ENCODE peak calls at places on chromosomes 11 and 22, in four cellular contexts. J is body of pancreas, Y is cardiac muscle cell, U is mucosa of descending colon. I is an unnamed sample. For H3K9me3 and H3K4me1, the result is how much of the 10 kb centered on the place peaks cover.

GRCh38 chr22:21702700-21703683 is 32.6 kb downstream of the YPEL1 start:
- DNase-seq in J (no peak), Y (no peak), U (no peak), I (no peak)

GRCh38 chr22:35631597-35631996 is 14.5 kb upstream of the MB start:
- DNase-seq in U (no peak), J (peak), Y (peak), I (no peak)

GRCh38 chr11:107549253-107549953 is 16.1 kb downstream of the ALKBH8 start:
- DNase-seq in J (peak), U (no peak), Y (peak), I (no peak)

GRCh38 chr11:110134120-110134519 is 40.9 kb downstream of the ZC3H12C start:
- DNase-seq in U (no peak), J (no peak), Y (peak), I (no peak)

GRCh38 chr11:84685149-84685548 is 942.0 kb downstream of the DLG2 start:
- DNase-seq in U (no peak), Y (no peak), J (no peak), I (no peak)

GRCh38 chr11:77441409-77441808 is 32.5 kb downstream of the PAK1 start:
- DNase-seq in Y (no peak), U (no peak), J (no peak), I (no peak)

GRCh38 chr22:24894998-24895397 is 51.5 kb downstream of the LHFPL7 start:
- DNase-seq in U (peak), J (peak), Y (peak), I (peak)

GRCh38 chr22:17576475-17576874 is 13.2 kb downstream of the SLC25A18 start:
- DNase-seq in J (no peak), Y (peak), U (peak), I (no peak)

GRCh38 chr11:112996924-112997323 is 35.7 kb downstream of the NCAM1 start:
- DNase-seq in Y (no peak), U (no peak), J (no peak), I (no peak)

GRCh38 chr11:14687943-14688627 is 44.5 kb downstream of the PDE3B start:
- DNase-seq in J (no peak), Y (no peak), U (no peak), I (no peak)

GRCh38 chr22:46029574-46030200 is 52.7 kb upstream of the WNT7B start:
- DNase-seq in Y (no peak), J (peak), U (no peak), I (no peak)

GRCh38 chr11:14423633-14424032 is 64.7 kb upstream of the RRAS2 start:
- DNase-seq in J (no peak), Y (peak), U (no peak), I (no peak)

GRCh38 chr11:112211556-112211955 is 14.7 kb upstream of the PTS start:
- DNase-seq in U (no peak), Y (no peak), J (no peak), I (no peak)

GRCh38 chr22:25564979-25565677 is 653 bp downstream of the GRK3 start:
- DNase-seq in J (peak), U (peak), Y (peak), I (no peak)

GRCh38 chr11:24678956-24679355 is 182.1 kb downstream of the LUZP2 start:
- DNase-seq in Y (no peak), J (no peak), U (no peak), I (no peak)

GRCh38 chr22:50710886-50711285 is 27.1 kb upstream of the ACR start:
- DNase-seq in U (peak), Y (no peak), J (no peak), I (no peak)

GRCh38 chr22:20464096-20464614 is 26.5 kb upstream of the SCARF2 start:
- DNase-seq in Y (no peak), U (peak), J (no peak), I (no peak)

GRCh38 chr11:69212121-69213110 is 56.7 kb downstream of the SMIM38 start:
- DNase-seq in Y (no peak), U (no peak), J (peak), I (no peak)

GRCh38 chr22:17471901-17472566 is 91.3 kb upstream of the SLC25A18 start:
- DNase-seq in J (no peak), U (no peak), Y (peak), I (no peak)

GRCh38 chr11:64918056-64918455 is 1.0 kb upstream of the ATG2A start:
- DNase-seq in U (no peak), J (no peak), Y (peak), I (no peak)
- TF ChIP-seq CTCF in U (no peak), J (no peak), Y (peak), I (no peak)

DNA sequence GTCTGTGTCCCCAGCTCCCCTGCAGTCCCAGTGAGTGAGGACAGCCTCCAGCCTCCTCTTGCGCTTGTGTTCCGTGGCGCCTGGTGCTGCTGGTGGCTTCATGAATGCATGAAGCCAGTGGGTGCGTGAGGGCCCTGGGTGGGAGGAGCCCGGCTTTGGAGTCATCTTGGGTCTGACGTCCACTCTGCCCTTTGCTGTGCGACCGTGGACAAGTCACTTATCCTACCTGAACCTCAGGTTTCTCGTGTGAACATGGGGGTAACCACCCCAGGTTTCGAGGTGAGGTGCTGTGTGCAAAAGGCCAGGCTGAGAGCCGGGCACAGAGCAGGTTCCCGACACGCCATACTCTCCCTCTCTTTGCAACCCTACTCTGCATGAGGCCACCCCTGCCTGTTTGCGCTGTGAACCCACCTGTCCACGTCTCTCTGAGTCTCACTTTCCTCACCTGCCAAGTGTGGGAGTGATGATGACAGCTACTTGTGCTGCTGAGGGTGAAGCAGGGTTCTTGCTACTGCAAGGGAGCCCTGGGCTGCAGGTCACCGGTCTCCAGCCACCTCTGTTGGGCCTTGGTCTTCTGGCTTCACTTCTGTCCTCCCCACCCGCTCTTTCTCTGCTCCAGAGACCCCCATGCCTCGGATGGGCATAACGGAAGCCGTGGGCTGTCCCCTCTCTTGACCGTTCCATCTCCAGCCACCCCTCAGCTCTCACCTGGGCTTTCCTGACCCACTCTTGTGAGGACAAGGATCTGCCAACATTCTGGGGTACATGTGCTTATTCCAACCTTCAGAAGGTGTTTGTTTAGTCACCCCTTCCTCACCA is 537.6 kb downstream of the TBC1D22A start:
- DNase-seq in J (no peak), U (no peak), Y (no peak), I (no peak)
- H3K9me3 ChIP-seq in J (under half), U (under half), Y (under half), I (under half)

GRCh38 chr11:128469220-128469619 is 118.1 kb downstream of the ETS1 start:
- DNase-seq in U (no peak), J (no peak), Y (no peak), I (no peak)
- H3K4me1 ChIP-seq in U (under half), J (under half), Y (under half), I (half or more)

GRCh38 chr11:57203359-57203758 is 21.6 kb downstream of the LRRC55 start:
- DNase-seq in U (no peak), J (peak), Y (peak), I (peak)
- TF ChIP-seq CTCF in U (no peak), J (no peak), Y (no peak), I (no peak)

DNA sequence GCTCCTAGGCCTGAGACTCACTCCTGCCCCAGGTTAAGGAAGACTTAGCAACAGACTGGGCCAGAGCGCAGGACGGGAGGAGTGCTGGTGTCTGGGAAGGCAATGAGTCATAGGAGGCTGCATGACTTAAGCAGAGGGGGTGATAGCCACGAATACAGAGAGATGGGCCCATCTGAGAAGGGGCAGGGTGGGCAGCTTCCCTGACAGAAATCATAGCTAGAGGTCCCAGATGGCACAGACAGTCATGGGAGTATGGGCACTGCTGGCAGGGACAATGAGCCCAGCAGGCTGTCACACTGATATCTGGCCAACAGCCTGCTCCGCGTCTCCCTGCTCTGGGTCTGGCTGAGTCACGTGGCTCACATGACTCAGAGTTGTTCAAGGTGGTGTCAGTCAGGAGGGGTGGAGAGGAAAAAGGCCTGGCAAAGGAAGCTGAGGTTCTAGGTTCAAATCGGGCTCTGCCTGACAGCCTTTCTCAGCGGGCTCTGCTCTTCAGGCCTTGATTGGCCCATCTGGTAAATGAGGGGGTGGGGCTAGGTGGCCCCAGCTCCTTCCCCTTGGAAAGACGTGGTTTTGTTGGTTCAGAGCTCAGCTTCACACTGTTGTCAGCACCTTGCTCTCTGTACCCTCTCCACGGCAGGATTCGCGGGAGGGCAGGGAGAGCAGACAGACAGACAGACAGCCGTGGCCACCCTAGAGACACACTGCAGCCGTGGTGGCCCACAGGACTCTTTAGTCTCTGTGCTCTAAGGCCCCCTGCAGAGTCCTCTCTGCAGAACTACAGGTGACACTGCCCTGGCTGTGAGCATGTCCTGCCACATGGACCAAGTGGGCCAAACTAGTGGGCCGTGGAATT is 47.8 kb downstream of the DBX1 start:
- DNase-seq in U (no peak), J (peak), Y (peak), I (peak)
- H3K9me3 ChIP-seq in U (under half), J (under half), Y (under half), I (under half)

GRCh38 chr11:3831378-3832239 is 9.2 kb downstream of the RHOG start:
- DNase-seq in U (no peak), Y (no peak), J (no peak), I (no peak)
- H3K4me1 ChIP-seq in U (under half), Y (under half), J (under half), I (under half)